ENCODE peak calls at places on chromosomes 1 and 21, in ten cellular contexts. T, A, R, Q, B, Z, E, J, P and U are unnamed samples.

GRCh38 chr1:233901495-233901894 is 3.0 kb upstream of the SLC35F3 start:
- DNase-seq in T (no peak), A (no peak), R (no peak), Q (no peak), B (no peak), Z (no peak), E (no peak), J (no peak), P (no peak), U (no peak)

GRCh38 chr1:240232548-240232947 is 140.9 kb downstream of the FMN2 start:
- DNase-seq in T (no peak), A (peak), R (peak), Q (peak), B (no peak), Z (no peak), E (no peak), J (no peak), P (no peak), U (no peak)

GRCh38 chr1:227823537-227823936 is 8.1 kb downstream of the PRSS38 start:
- DNase-seq in T (no peak), A (no peak), R (no peak), Q (no peak), B (no peak), Z (no peak), E (no peak), J (no peak), P (no peak), U (no peak)

GRCh38 chr1:175099916-175100315 is 32.3 kb downstream of the TNN start:
- DNase-seq in T (no peak), A (no peak), R (no peak), Q (no peak), B (no peak), Z (no peak), E (no peak), J (no peak), P (no peak), U (no peak)

GRCh38 chr1:106998431-106999002 is 58.0 kb upstream of the PRMT6 start:
- DNase-seq in T (no peak), A (no peak), R (no peak), Q (no peak), B (no peak), Z (no peak), E (no peak), J (no peak), P (no peak), U (no peak)

GRCh38 chr1:236289492-236290131 is 7.9 kb upstream of the ERO1B start:
- DNase-seq in T (no peak), A (no peak), R (no peak), Q (no peak), B (no peak), Z (no peak), E (no peak), J (no peak), P (no peak), U (no peak)

GRCh38 chr1:53899206-53899628 is 5.2 kb downstream of the DIO1 start:
- DNase-seq in T (peak), A (no peak), R (peak), Q (no peak), B (peak), Z (peak), E (no peak), J (no peak), P (peak), U (no peak)

GRCh38 chr1:147496044-147496443 is 45.3 kb upstream of the BCL9 start:
- DNase-seq in T (no peak), A (no peak), R (no peak), Q (no peak), B (no peak), Z (no peak), E (no peak), J (no peak), P (no peak), U (no peak)

GRCh38 chr1:21192284-21192683 is 15.6 kb upstream of the EIF4G3 start:
- DNase-seq in T (no peak), A (no peak), R (no peak), Q (no peak), B (no peak), Z (no peak), E (no peak), J (no peak), P (peak), U (peak)

GRCh38 chr1:152000989-152001630 is 7.5 kb upstream of the S100A10 start:
- DNase-seq in T (no peak), A (no peak), R (no peak), Q (peak), B (no peak), Z (no peak), E (no peak), J (no peak), P (no peak), U (no peak)

GRCh38 chr1:196393742-196394141 is 214.5 kb downstream of the KCNT2 start:
- DNase-seq in T (peak), A (no peak), R (peak), Q (peak), B (peak), Z (no peak), E (no peak), J (peak), P (peak), U (peak)

GRCh38 chr1:223340637-223341036 is 23.3 kb downstream of the SUSD4 start:
- DNase-seq in T (no peak), A (no peak), R (no peak), Q (no peak), B (no peak), Z (no peak), E (no peak), J (no peak), P (no peak), U (no peak)

GRCh38 chr1:233442392-233442791 is 114.9 kb downstream of the MAP3K21 start:
- DNase-seq in T (no peak), A (no peak), R (peak), Q (peak), B (no peak), Z (no peak), E (no peak), J (no peak), P (no peak), U (no peak)

GRCh38 chr1:35555212-35555584 is 2.0 kb downstream of the KIAA0319L start:
- DNase-seq in T (no peak), A (no peak), R (peak), Q (peak), B (no peak), Z (no peak), E (no peak), J (no peak), P (no peak), U (no peak)
- H3K4me3 ChIP-seq in T (no peak), A (no peak), R (no peak), Q (peak), B (peak), Z (no peak), E (no peak), J (no peak), P (no peak), U (no peak)

DNA sequence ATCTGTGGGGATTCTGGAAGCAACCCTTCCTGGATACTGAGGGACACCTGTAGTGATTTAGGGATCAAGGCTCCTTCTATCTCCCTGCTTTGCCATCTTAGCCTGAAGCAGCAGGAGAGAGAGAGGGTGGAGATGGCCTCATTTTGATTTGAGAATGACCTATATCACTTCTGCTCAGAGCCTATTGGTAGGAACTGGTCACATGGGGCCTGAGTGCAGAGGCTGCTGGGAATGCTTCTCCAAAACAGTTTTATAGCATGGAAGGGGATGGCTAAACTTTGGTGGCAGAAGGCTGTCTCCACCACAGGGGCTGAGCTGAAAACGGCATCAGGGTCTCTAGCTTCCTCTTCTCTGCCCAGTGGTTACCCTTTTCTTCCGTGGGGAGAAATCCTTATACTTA is 105.8 kb downstream of the TBX19 start:
- DNase-seq in T (no peak), A (no peak), R (no peak), Q (no peak), B (no peak), Z (no peak), E (no peak), J (no peak), P (no peak), U (no peak)
- H3K4me3 ChIP-seq in T (no peak), A (no peak), R (no peak), Q (no peak), B (no peak), Z (no peak), E (no peak), J (no peak), P (no peak), U (no peak)

GRCh38 chr1:217087981-217088380 is 364.8 kb upstream of the ESRRG start:
- DNase-seq in T (no peak), A (no peak), R (no peak), Q (no peak), B (no peak), Z (no peak), E (no peak), J (no peak), P (peak), U (no peak)
- H3K4me3 ChIP-seq in T (no peak), A (no peak), R (no peak), Q (no peak), B (no peak), Z (no peak), E (no peak), J (no peak), P (peak), U (no peak)

DNA sequence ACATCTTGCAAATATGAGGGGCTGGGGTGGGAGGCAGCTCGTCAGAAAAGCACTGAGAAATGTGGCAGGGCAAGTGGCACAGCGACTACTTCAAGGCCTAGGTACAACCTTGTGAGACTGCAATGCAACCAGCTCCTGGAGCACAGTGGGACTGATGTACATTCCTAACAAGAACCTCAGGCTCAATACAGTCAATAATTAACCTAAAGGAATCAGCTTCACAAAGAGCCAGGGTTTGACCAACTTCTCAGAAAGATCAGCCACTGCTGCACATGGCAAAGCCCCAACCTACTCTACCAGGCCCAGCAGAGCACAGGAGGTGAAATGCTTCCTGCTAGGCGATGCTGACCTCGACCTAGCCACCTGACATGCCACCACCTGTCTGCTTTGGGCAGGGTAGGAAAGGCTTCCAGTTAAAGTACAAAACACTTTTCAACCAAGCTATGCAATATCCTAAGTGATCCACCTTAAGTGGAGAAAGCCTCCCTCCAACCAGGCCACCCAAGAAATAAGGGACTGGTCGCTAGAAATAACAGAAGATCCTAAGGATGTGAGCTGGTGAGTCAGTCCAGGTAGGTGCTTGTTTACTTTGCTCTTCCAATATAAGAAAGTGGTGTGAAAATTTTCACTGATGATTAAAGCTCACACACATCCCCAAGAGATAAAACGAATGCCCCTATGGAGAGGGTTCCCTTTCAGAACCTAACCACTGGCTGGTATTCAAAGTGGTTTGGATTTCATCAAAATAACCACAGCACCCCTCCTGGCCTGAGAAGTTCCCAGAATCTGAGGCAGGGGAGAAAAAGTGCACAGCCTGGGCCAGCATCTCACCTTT is 2.1 kb downstream of the RIPK4 start:
- DNase-seq in T (peak), A (no peak), R (no peak), Q (no peak), B (no peak), Z (peak), E (no peak), J (no peak), P (no peak), U (no peak)
- H3K4me3 ChIP-seq in T (peak), A (no peak), R (no peak), Q (no peak), B (no peak), Z (peak), E (peak), J (no peak), P (no peak), U (no peak)

DNA sequence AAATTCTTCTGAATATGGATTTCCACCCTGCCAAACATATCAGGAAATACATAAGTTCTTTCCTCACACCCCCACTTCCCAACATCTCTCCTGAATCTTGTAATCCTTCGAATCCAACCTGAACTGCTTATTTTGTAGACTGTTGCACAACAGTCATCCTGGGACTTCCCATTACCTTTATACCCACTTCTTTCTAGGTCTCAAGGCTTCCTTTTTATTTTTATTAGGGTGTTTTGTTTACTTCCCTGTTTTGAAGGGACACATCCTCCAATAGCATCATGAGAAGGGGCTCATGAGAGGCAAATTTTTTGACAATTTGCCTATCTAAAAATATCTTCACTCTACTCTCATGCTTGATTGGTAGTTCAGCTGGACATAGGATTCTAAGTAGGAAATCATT is 67.6 kb upstream of the MUTYH start:
- DNase-seq in T (no peak), A (no peak), R (no peak), Q (no peak), B (no peak), Z (no peak), E (no peak), J (no peak), P (no peak), U (no peak)
- H3K4me3 ChIP-seq in T (no peak), A (no peak), R (no peak), Q (no peak), B (no peak), Z (no peak), E (no peak), J (no peak), P (no peak), U (no peak)

DNA sequence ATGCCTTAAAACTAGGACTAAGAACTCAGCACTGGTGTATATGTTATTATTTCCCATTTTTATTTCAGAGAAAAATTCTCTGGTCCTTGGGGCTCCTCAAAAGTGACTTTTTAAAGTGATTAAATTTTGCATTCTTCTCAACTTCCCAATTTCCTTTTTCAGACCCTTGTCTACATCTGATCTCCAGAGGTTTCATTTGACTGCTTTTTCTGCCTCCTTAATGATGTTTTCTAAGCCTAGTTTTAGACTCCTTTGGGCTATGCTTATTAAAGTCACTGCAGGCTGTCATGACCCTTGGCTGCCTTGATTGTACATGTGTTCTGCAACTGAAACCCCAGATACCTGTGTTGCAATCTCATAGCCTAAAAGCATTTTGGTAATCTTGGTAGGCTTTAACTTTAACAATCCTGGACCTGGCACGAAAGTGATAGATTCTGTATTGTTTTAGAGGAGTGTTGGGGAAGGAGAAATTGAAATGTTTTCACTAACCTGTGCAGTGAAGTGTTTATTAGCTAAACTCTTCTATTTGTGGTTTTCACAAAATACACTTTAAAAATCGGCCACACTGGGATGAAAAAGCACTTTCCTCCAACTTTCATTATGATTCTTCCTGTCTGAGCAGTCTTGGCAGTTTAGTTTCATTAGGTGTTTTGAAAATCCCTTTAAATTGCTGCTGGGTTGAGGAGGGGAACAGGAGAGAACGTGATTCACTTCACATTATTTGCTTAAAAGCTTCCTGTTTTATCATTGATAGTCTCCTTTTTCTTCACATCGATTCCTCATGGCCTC is 4.8 kb downstream of the MACO1 start:
- DNase-seq in T (no peak), A (no peak), R (peak), Q (no peak), B (no peak), Z (no peak), E (no peak), J (no peak), P (peak), U (peak)
- H3K4me3 ChIP-seq in T (peak), A (no peak), R (no peak), Q (no peak), B (peak), Z (no peak), E (peak), J (no peak), P (no peak), U (no peak)